ENCODE peak calls at places on chromosomes 6 and 20, in nine cellular contexts. D is esophagus squamous epithelium; K is CD4-positive, CD25-positive, alpha-beta regulatory T cell; Q is H9; N is psoas muscle; J is hepatocyte; Z is lower lobe of right lung; X is OCI-LY7; O is left ventricle myocardium inferior. W is an unnamed sample. For H3K4me1, the result is how much of the 10 kb centered on the place peaks cover.

GRCh38 chr6:21856096-21856825 is 262.7 kb downstream of the SOX4 start:
- DNase-seq in K (no peak), N (no peak), J (no peak), Q (no peak), D (no peak), X (no peak), Z (no peak), O (no peak), W (no peak)

GRCh38 chr20:36435799-36436541 is 105.3 kb upstream of the MYL9 start:
- DNase-seq in D (no peak), Z (peak), K (peak), J (peak), O (peak), Q (peak), N (peak), X (peak), W (peak)

GRCh38 chr20:46543959-46544358 is 6.5 kb downstream of the OCSTAMP start:
- DNase-seq in K (no peak), D (no peak), Z (no peak), J (no peak), X (no peak), Q (no peak), O (no peak), N (no peak), W (no peak)

GRCh38 chr6:10621847-10622246 is 72.6 kb downstream of the C6orf52 start:
- DNase-seq in K (no peak), J (no peak), Z (no peak), N (no peak), D (no peak), X (no peak), Q (peak), O (no peak), W (no peak)

GRCh38 chr20:3223937-3224680 is 14.8 kb downstream of the ITPA start:
- DNase-seq in X (no peak), Q (no peak), N (no peak), D (no peak), J (no peak), O (no peak), Z (no peak), K (no peak), W (no peak)

GRCh38 chr20:48932375-48932941 is 10.9 kb downstream of the ARFGEF2 start:
- DNase-seq in J (peak), K (no peak), Q (no peak), X (no peak), O (no peak), D (no peak), Z (no peak), N (no peak), W (no peak)

GRCh38 chr6:4398806-4399205 is 263.4 kb upstream of the ECI2 start:
- DNase-seq in N (no peak), J (no peak), Z (no peak), O (no peak), K (no peak), X (no peak), D (no peak), Q (no peak), W (no peak)

GRCh38 chr20:34045930-34046329 is 52.2 kb downstream of the RALY start:
- DNase-seq in K (no peak), O (no peak), Z (no peak), Q (peak), X (no peak), N (no peak), J (peak), D (no peak), W (no peak)

GRCh38 chr6:121408321-121408720 is 27.1 kb upstream of the GJA1 start:
- DNase-seq in Q (no peak), O (no peak), X (no peak), Z (no peak), D (no peak), J (no peak), N (no peak), K (no peak), W (no peak)

GRCh38 chr6:78942451-78942850 is 75.1 kb downstream of the IRAK1BP1 start:
- DNase-seq in Q (no peak), Z (no peak), J (no peak), O (no peak), K (no peak), N (no peak), D (no peak), X (no peak), W (no peak)

GRCh38 chr6:128068110-128068460 is 167.2 kb upstream of the THEMIS start:
- DNase-seq in Z (no peak), Q (peak), N (no peak), D (no peak), J (no peak), O (no peak), X (no peak), K (no peak), W (no peak)

DNA sequence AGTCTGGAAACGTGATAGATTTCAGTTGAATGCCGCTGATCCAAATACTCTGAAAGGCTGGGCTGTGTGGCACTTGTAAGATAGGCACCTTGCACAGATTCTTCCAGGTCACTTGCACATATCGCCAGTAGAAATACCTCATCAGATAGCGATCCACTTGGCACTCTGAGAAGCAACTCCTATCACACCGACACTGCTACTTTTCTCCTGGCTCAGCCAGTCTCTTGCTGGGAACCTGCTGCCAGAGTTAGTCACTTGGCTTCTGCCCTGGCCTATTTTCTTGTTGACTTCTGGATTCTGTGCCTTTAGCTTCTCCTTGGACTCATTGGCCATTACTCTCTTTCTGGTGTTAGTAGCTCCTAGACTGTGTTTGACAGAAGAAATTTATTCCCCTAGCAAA is 66.6 kb downstream of the UTRN start:
- DNase-seq in O (no peak), X (no peak), N (no peak), K (no peak), Q (no peak), J (no peak), Z (no peak), D (no peak), W (no peak)
- H3K4me1 ChIP-seq in O (half or more), X (under half), N (under half), K (half or more), Q (under half), J (under half), Z (half or more), D (half or more), W (under half)

GRCh38 chr6:138419766-138420165 is 15.7 kb downstream of the HEBP2 start:
- DNase-seq in Q (no peak), K (no peak), O (no peak), Z (no peak), J (no peak), X (no peak), N (no peak), D (no peak), W (no peak)
- H3K27ac ChIP-seq in Q (no peak), K (no peak), O (no peak), Z (no peak), J (no peak), X (no peak), N (no peak), D (no peak), W (no peak)

DNA sequence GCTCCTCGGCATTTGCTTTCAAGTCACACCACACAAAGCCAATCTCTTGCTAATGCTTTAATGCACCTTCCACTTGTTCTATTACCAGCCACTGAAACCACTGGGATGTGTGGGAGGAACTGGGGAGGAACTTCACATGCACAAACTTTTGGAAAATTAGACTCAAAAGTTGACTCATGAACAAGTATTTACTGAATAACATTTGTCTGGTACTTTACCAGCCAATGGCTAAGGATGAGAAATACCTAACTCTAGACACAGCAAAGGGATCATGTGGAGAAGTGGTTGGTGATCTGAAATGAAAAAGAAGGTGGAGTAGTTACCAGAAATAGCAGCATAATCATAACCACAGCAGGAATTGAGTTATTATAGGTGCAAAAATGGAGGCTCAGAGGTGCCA is 554.0 kb upstream of the NOX3 start:
- DNase-seq in Z (no peak), Q (no peak), X (no peak), O (no peak), D (no peak), K (no peak), J (no peak), N (no peak), W (no peak)
- H3K4me1 ChIP-seq in Z (under half), Q (under half), X (under half), O (under half), D (under half), K (under half), J (under half), N (under half), W (under half)

DNA sequence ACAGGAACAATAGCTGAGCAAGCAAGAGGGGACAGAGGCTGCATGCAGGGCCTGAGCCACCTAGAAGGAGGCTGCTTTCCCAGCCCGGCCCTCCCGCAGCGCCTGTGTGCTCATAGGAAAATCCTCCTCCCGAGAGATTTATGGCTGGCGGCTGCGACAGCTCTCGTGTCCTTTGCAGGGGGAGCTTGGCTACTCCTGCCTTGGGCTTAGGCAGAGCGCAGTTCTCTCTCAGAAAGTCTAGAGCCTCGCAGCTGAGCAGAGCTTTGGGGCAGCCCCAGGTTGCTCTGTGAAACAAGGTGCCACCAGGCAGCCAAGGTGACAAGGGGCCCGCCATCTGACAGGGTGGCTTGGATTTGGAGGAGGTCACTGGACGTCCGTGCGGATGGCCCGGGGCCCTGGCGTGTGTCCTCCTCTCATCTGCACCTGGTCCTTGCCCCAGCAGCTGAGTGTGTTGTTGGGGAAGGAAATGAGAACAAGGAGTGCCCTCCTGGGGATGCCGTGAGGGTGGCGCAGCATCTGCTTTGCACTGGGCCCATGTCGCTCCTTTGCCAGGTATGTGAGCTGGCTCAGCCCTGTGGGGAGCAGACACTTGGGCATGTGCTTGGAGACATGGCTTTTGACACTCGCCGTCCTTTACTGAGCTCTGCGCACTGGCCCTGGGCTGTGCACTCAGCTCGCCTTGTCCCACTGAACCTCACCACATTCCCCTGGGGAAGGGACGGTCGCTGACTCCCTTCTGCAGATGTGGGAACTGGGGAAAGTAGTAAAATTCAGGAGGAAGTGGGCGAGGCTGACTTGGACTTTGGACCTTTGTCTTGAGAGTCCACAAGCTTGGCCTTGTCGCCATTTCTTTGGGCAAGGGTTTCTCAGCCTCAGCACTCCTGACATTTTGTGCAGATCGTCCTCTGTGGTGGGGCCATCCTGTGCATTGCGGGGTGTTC is 41.9 kb downstream of the EDN3 start:
- DNase-seq in N (no peak), D (no peak), X (no peak), Q (no peak), O (no peak), Z (no peak), K (no peak), J (peak), W (no peak)
- H3K27ac ChIP-seq in N (no peak), D (no peak), X (no peak), Q (no peak), O (no peak), Z (no peak), K (no peak), J (no peak), W (no peak)

DNA sequence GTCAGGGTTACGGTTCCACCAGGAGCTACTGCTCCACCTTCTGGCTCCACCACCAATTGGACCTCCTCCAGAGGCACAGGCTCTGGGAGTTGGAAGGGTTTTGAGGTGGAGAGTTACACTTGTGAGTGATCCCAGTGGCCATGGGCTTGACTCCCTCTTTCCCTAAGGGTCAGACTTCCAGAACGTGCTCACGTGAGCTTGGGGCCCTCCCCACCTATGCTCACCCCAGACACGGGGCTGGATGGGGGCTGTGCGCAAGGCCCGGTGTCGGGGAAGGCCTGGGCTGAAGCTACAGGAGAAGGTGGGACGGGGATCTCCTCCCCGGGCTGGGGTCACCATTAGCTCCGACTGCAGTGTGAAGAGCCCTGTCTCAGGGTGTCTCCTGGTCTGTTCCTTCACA is 1.4 kb downstream of the AGER start:
- DNase-seq in N (no peak), D (no peak), O (no peak), Z (no peak), J (no peak), Q (no peak), X (no peak), K (no peak), W (no peak)
- H3K4me1 ChIP-seq in N (under half), D (half or more), O (half or more), Z (under half), J (under half), Q (under half), X (under half), K (under half), W (under half)

GRCh38 chr6:31534011-31534410 is 5.2 kb downstream of the MCCD1 start:
- DNase-seq in N (no peak), J (no peak), Z (no peak), K (no peak), X (no peak), D (no peak), Q (no peak), O (no peak), W (no peak)

GRCh38 chr6:31532644-31533454 is 4.1 kb downstream of the MCCD1 start:
- DNase-seq in Q (no peak), D (no peak), X (no peak), N (no peak), O (no peak), K (no peak), Z (no peak), J (no peak), W (no peak)

GRCh38 chr6:31531771-31532643 is 3.2 kb downstream of the MCCD1 start:
- DNase-seq in D (no peak), J (no peak), O (no peak), K (no peak), N (no peak), X (no peak), Q (no peak), Z (no peak), W (no peak)

GRCh38 chr6:31534521-31535040 is 5.8 kb downstream of the MCCD1 start:
- DNase-seq in K (no peak), X (no peak), O (no peak), J (no peak), N (no peak), D (no peak), Z (no peak), Q (no peak), W (no peak)

DNA sequence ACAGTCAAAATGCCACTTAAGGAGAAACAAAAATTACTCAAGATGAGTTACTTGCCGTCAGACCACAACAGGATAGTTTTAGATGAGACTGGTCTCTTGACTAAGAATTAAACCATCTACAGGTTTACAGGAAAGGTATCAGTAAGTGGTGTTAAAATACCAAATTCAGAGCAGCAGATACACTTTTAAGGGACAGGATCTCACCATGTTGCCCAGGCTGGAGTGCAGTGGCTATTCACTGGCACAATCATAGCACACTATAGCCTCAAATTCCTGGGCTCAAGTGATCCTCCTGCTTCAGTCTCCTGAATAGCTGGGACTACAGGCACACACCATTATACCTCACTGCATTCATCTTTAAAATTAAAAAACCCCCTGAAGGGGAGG is 4.7 kb downstream of the MCCD1 start:
- DNase-seq in Z (no peak), Q (no peak), N (no peak), K (no peak), X (no peak), J (no peak), O (no peak), D (no peak), W (no peak)
- H3K27ac ChIP-seq in Z (no peak), Q (no peak), N (no peak), K (no peak), X (no peak), J (no peak), O (peak), D (no peak), W (no peak)

DNA sequence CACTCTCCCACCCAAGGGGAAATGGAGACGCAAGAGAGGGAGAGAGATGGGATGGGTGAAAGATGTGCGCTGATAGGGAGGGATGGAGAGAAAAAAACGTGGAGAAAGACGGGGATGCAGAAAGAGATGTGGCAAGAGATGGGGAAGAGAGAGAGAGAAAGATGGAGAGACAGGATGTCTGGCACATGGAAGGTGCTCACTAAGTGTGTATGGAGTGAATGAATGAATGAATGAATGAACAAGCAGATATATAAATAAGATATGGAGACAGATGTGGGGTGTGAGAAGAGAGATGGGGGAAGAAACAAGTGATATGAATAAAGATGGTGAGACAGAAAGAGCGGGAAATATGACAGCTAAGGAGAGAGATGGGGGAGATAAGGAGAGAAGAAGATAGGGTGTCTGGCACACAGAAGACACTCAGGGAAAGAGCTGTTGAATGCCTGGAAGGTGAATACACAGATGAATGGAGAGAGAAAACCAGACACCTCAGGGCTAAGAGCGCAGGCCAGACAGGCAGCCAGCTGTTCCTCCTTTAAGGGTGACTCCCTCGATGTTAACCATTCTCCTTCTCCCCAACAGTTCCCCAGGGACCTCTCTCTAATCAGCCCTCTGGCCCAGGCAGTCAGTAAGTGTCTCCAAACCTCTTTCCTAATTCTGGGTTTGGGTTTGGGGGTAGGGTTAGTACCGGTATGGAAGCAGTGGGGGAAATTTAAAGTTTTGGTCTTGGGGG is 753 bp downstream of the TNF start:
- DNase-seq in Q (no peak), D (no peak), N (no peak), K (no peak), Z (no peak), J (no peak), O (no peak), X (peak), W (no peak)
- H3K4me1 ChIP-seq in Q (under half), D (under half), N (under half), K (half or more), Z (under half), J (under half), O (under half), X (half or more), W (under half)

DNA sequence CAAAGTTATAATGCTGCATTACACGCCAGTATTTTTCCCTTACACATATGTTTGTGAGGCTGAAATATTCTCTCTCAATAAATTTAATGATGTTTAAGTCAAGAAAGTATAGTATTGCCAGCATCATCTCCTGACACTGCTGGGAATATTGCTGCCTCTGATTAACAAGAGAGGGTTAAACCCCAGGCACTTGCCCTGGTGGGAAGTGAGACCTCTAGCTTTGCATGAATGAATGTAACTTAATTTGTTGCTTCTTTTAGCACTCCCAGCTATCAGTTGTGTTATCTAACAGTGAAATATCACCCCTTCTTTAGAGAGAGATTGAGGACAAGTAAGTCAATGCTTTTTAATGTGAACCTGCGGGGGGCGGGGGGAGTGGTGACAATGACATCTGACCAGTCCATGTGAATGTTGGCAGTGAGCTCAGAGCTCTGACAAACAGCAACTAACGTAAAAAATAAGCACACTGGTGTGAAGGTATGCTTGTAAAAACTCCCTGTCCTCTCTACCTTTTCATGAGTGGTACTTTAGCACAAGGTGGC is 9.8 kb downstream of the FOXA2 start:
- DNase-seq in O (no peak), Z (no peak), J (no peak), K (no peak), Q (no peak), D (no peak), N (no peak), X (no peak), W (peak)
- H3K27ac ChIP-seq in O (no peak), Z (peak), J (no peak), K (no peak), Q (no peak), D (no peak), N (no peak), X (no peak), W (peak)

GRCh38 chr20:8427419-8428065 is 295.5 kb downstream of the PLCB1 start:
- DNase-seq in J (no peak), X (no peak), K (no peak), D (no peak), Q (no peak), Z (no peak), N (no peak), O (no peak), W (no peak)
- H3K4me1 ChIP-seq in J (under half), X (half or more), K (under half), D (under half), Q (under half), Z (under half), N (under half), O (under half), W (under half)

DNA sequence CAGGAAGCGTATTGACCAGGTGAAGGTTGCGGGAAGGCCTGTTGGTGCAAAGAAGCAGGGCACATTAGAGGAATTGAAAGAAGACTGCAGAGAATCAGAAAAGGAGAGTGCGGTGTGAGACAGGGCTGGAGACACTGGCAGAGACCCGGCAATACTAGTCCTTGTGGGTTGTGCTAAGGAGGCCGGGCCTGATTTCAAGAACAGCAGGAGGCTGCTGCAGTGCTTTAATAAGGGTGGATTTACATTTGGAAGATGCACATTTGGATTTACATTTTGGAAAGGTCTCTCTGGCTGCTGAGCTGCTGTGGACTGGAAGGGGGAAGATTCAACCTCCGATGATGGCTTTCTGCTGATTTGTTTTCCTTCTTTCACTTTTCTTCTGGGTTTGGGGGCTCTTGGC is 167.8 kb downstream of the SLC24A3 start:
- DNase-seq in Q (no peak), D (no peak), X (no peak), Z (no peak), N (no peak), K (no peak), O (no peak), J (no peak), W (no peak)
- H3K27ac ChIP-seq in Q (no peak), D (no peak), X (no peak), Z (no peak), N (no peak), K (no peak), O (no peak), J (no peak), W (no peak)